ENCODE peak calls at places on chromosomes 5 and 9, in eight cellular contexts. W is lower leg skin, A is choroid plexus epithelial cell, F is breast epithelium, Z is heart left ventricle, X is AG09319, J is neural progenitor cell, R is progenitor cell of endocrine pancreas. G is an unnamed sample.

GRCh38 chr5:85441138-85441537 is 1056.5 kb upstream of the EDIL3 start:
- DNase-seq in A (peak), W (no peak), F (no peak), X (no peak), R (no peak), Z (no peak), J (no peak), G (no peak)

GRCh38 chr9:108153391-108153790 is 663.8 kb upstream of the KLF4 start:
- DNase-seq in X (no peak), J (no peak), Z (no peak), F (no peak), W (no peak), A (no peak), R (no peak), G (no peak)

GRCh38 chr5:147381555-147381954 is 128.3 kb downstream of the DPYSL3 start:
- DNase-seq in X (no peak), Z (no peak), J (no peak), A (no peak), W (no peak), R (no peak), F (no peak), G (no peak)

GRCh38 chr5:149810856-149811255 is 80.7 kb downstream of the PPARGC1B start:
- DNase-seq in A (no peak), R (no peak), J (no peak), W (no peak), Z (no peak), X (no peak), F (no peak), G (no peak)

GRCh38 chr9:126112135-126112720 is 214.4 kb upstream of the MVB12B start:
- DNase-seq in J (no peak), X (no peak), Z (no peak), A (no peak), W (peak), R (no peak), F (no peak), G (no peak)

GRCh38 chr9:20343325-20343724 is 279.0 kb downstream of the MLLT3 start:
- DNase-seq in F (no peak), R (no peak), J (no peak), Z (no peak), A (no peak), X (no peak), W (no peak), G (no peak)

GRCh38 chr5:6780802-6781391 is 67.7 kb downstream of the TENT4A start:
- DNase-seq in X (no peak), Z (no peak), W (no peak), A (peak), F (no peak), R (no peak), J (no peak), G (no peak)

GRCh38 chr5:126366199-126366560 is 57.0 kb upstream of the GRAMD2B start:
- DNase-seq in J (no peak), W (no peak), X (no peak), R (no peak), A (no peak), Z (no peak), F (no peak), G (no peak)

GRCh38 chr9:93304574-93305496 is 120.9 kb downstream of the WNK2 start:
- DNase-seq in X (no peak), J (peak), Z (peak), A (peak), F (peak), W (peak), R (peak), G (peak)

GRCh38 chr5:140214831-140215230 is 39.8 kb downstream of the CYSTM1 start:
- DNase-seq in W (no peak), F (no peak), X (peak), R (no peak), J (no peak), A (peak), Z (no peak), G (no peak)

GRCh38 chr9:74609671-74610416 is 112.7 kb downstream of the RORB start:
- DNase-seq in J (peak), R (no peak), X (no peak), A (peak), W (no peak), Z (no peak), F (no peak), G (no peak)

GRCh38 chr5:120327180-120327579 is 136.9 kb upstream of the PRR16 start:
- DNase-seq in W (no peak), J (no peak), X (no peak), A (peak), Z (no peak), R (no peak), F (no peak), G (no peak)

GRCh38 chr9:77751341-77752091 is 103.4 kb upstream of the GNA14 start:
- DNase-seq in Z (peak), R (no peak), X (peak), F (no peak), A (peak), J (peak), W (no peak), G (no peak)

GRCh38 chr9:134442486-134443168 is 116.4 kb downstream of the RXRA start:
- DNase-seq in A (peak), W (no peak), F (no peak), X (no peak), Z (no peak), J (peak), R (no peak), G (no peak)

GRCh38 chr9:110389148-110389783 is 51.6 kb upstream of the TXNDC8 start:
- DNase-seq in X (no peak), J (no peak), A (no peak), F (no peak), W (no peak), Z (no peak), R (no peak), G (no peak)

GRCh38 chr5:127518319-127518621 is 830 bp downstream of the PRRC1 start:
- DNase-seq in J (no peak), W (no peak), R (no peak), X (peak), Z (no peak), F (no peak), A (peak), G (no peak)

GRCh38 chr9:131640438-131641181 is 95.3 kb downstream of the PRRT1B start:
- DNase-seq in W (no peak), R (no peak), J (no peak), F (no peak), X (no peak), Z (no peak), A (peak), G (no peak)

GRCh38 chr5:175870820-175871447 is 444 bp upstream of the CPLX2 start:
- DNase-seq in X (no peak), Z (no peak), A (no peak), W (no peak), R (no peak), F (no peak), J (no peak), G (no peak)

GRCh38 chr5:74056789-74057164 is 430.8 kb downstream of the ARHGEF28 start:
- DNase-seq in W (no peak), R (no peak), J (no peak), Z (no peak), A (peak), X (no peak), F (no peak), G (no peak)

GRCh38 chr5:132465095-132465707 is 25.4 kb downstream of the IRF1 start:
- DNase-seq in X (no peak), R (no peak), Z (no peak), A (no peak), W (no peak), F (no peak), J (no peak), G (peak)

GRCh38 chr5:39447968-39448367 is 23.2 kb upstream of the DAB2 start:
- DNase-seq in W (no peak), A (no peak), Z (no peak), J (no peak), F (no peak), X (no peak), R (no peak), G (no peak)

GRCh38 chr9:35729700-35730485 is 2.1 kb downstream of the TLN1 start:
- DNase-seq in J (peak), F (peak), X (peak), R (no peak), Z (peak), W (no peak), A (peak), G (no peak)

GRCh38 chr5:120454094-120454798 is 9.9 kb upstream of the PRR16 start:
- DNase-seq in W (no peak), X (no peak), Z (no peak), F (no peak), J (peak), R (no peak), A (peak), G (no peak)

GRCh38 chr9:137604345-137605145 is 941 bp upstream of the ARRDC1 start:
- DNase-seq in A (no peak), Z (peak), X (no peak), F (no peak), W (peak), R (no peak), J (peak), G (no peak)

GRCh38 chr9:97412628-97413382 is 909 bp downstream of the TDRD7 start:
- DNase-seq in J (no peak), Z (no peak), X (no peak), F (no peak), R (no peak), W (no peak), A (peak), G (no peak)

GRCh38 chr5:41722359-41722950 is 147.8 kb downstream of the OXCT1 start:
- DNase-seq in R (no peak), Z (no peak), W (no peak), A (peak), X (no peak), F (no peak), J (no peak), G (no peak)

GRCh38 chr9:84940294-84940693 is 270.8 kb downstream of the NTRK2 start:
- DNase-seq in X (no peak), J (no peak), W (no peak), A (no peak), R (no peak), F (no peak), Z (no peak), G (no peak)

GRCh38 chr5:169171495-169171894 is 129.4 kb downstream of the SLIT3 start:
- DNase-seq in A (no peak), R (no peak), J (no peak), W (peak), X (no peak), F (no peak), Z (no peak), G (no peak)

GRCh38 chr9:100324594-100325200 is 28.0 kb downstream of the TEX10 start:
- DNase-seq in J (peak), X (peak), R (no peak), F (no peak), W (no peak), A (peak), Z (no peak), G (no peak)

GRCh38 chr5:130198927-130199326 is 294.7 kb downstream of the CHSY3 start:
- DNase-seq in R (no peak), A (peak), F (no peak), Z (no peak), W (no peak), J (peak), X (no peak), G (no peak)
- TF ChIP-seq CTCF in R (peak), A (peak), F (no peak), Z (no peak), W (no peak), J (peak), X (peak), G (no peak)

DNA sequence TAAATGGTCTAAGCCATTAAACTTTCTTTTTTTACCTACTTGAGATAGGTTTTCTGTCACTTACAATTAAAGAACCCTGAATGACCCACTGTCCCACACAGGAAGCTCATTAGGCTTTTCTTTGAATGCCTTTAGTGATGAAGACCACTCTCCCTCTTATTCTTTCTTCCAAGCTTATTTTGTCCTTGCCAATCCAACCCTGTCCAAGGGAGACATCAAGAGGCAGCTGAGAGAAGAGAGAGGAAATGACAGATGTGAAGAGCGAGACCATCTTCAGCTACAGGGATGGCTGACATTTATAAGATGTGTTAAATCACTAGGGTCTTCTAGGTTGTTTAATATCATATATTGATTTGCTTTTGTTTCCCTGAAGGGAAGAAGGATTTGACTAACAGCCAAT is 133.5 kb downstream of the FAM114A2 start:
- DNase-seq in Z (no peak), J (peak), A (peak), W (no peak), R (no peak), X (no peak), F (no peak), G (no peak)
- TF ChIP-seq CTCF in Z (peak), J (peak), A (peak), W (no peak), R (no peak), X (no peak), F (no peak), G (no peak)

GRCh38 chr5:80656425-80656824 is 1.6 kb upstream of the DHFR start:
- DNase-seq in R (no peak), X (no peak), F (no peak), J (no peak), Z (no peak), A (no peak), W (no peak), G (no peak)
- TF ChIP-seq CTCF in R (no peak), X (no peak), F (no peak), J (peak), Z (no peak), A (peak), W (no peak), G (no peak)

GRCh38 chr9:118701985-118702384 is 667.2 kb downstream of the BRINP1 start:
- DNase-seq in F (no peak), X (no peak), Z (no peak), W (no peak), A (no peak), R (no peak), J (no peak), G (no peak)
- TF ChIP-seq CTCF in F (no peak), X (no peak), Z (no peak), W (no peak), A (no peak), R (no peak), J (no peak), G (no peak)

DNA sequence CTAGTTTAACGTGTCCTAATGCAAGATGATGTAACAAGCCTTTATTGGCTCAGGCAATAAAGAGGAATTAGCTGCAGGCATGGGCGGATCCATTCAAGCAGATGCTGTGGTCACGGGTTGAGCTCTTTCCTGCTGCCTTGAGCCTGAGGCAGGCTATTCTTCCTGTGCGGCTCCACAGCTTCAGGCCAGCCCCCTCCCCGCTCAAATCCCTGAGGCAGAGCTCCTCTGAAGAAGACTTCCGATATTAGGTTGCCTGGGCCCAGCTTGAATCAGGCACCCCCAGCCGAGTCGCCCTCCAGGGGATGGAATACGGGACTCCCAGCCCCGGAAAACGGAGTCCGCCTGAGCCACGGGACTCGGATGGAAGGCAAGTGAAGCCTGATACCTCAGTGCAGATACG is 95.0 kb upstream of the RUFY1 start:
- DNase-seq in X (no peak), A (no peak), R (no peak), W (peak), Z (no peak), J (no peak), F (no peak), G (no peak)
- TF ChIP-seq CTCF in X (no peak), A (no peak), R (no peak), W (no peak), Z (no peak), J (no peak), F (no peak), G (no peak)